ENCODE peak calls at places on chromosomes 4 and X, in eight cellular contexts. S, G, O, A, X, N, D and H are unnamed samples.

GRCh38 chr4:107519057-107519456 is 201.0 kb downstream of the PAPSS1 start:
- DNase-seq in S (no peak), G (no peak), O (peak), A (peak), X (peak), N (peak), D (peak), H (no peak)

GRCh38 chrX:45718676-45719075 is 518.0 kb upstream of the DIPK2B start:
- DNase-seq in S (no peak), G (no peak), O (no peak), A (no peak), X (no peak), N (no peak), D (no peak), H (no peak)

GRCh38 chr4:81896936-81897335 is 425.2 kb upstream of the RASGEF1B start:
- DNase-seq in S (no peak), G (no peak), O (no peak), A (peak), X (no peak), N (no peak), D (no peak), H (no peak)

GRCh38 chrX:119004920-119005524 is 30.6 kb downstream of the LONRF3 start:
- DNase-seq in S (no peak), G (no peak), O (peak), A (peak), X (peak), N (peak), D (peak), H (peak)

GRCh38 chr4:83011779-83012630 is 1.4 kb upstream of the LIN54 start:
- DNase-seq in S (no peak), G (no peak), O (no peak), A (peak), X (no peak), N (peak), D (no peak), H (peak)

GRCh38 chrX:57951666-57952319 is 41.5 kb upstream of the ZXDA start:
- DNase-seq in S (no peak), G (no peak), O (no peak), A (no peak), X (no peak), N (no peak), D (no peak), H (peak)

GRCh38 chr4:1244978-1245471 is 3.9 kb downstream of the CTBP1 start:
- DNase-seq in S (no peak), G (no peak), O (no peak), A (no peak), X (no peak), N (no peak), D (no peak), H (no peak)

GRCh38 chrX:74232859-74233258 is 71.1 kb upstream of the ZCCHC13 start:
- DNase-seq in S (no peak), G (no peak), O (peak), A (peak), X (no peak), N (no peak), D (no peak), H (peak)

GRCh38 chrX:84865113-84865512 is 138.6 kb upstream of the APOOL start:
- DNase-seq in S (no peak), G (no peak), O (no peak), A (no peak), X (no peak), N (no peak), D (no peak), H (no peak)